ENCODE peak calls at places on chromosomes 4 and X, in five cellular contexts. T is CD4-positive, alpha-beta T cell; E is ovary; I is A549; H is prostate gland. G is an unnamed sample.

GRCh38 chrX:66046612-66047235 is 6.8 kb upstream of the VSIG4 start:
- DNase-seq in T (no peak), E (no peak), I (no peak), H (no peak), G (no peak)

GRCh38 chr4:179114615-179115014 is 1672.4 kb upstream of the AGA start:
- DNase-seq in T (no peak), E (no peak), I (no peak), H (no peak), G (no peak)

GRCh38 chr4:84389406-84389805 is 109.7 kb downstream of the NKX6-1 start:
- DNase-seq in T (no peak), E (no peak), I (no peak), H (no peak), G (no peak)

GRCh38 chrX:103398321-103398937 is 22.1 kb downstream of the BEX3 start:
- DNase-seq in T (no peak), E (no peak), I (peak; percentile 64), H (no peak), G (no peak)

GRCh38 chrX:130165181-130165702 is 399 bp downstream of the AIFM1 start:
- DNase-seq in T (no peak), E (no peak), I (no peak), H (no peak), G (no peak)

GRCh38 chr4:7165874-7166201 is 26.5 kb upstream of the SORCS2 start:
- DNase-seq in T (no peak), E (no peak), I (no peak), H (no peak), G (no peak)

GRCh38 chr4:86036729-86037128 is 323.1 kb downstream of the MAPK10 start:
- DNase-seq in T (no peak), E (no peak), I (no peak), H (no peak), G (no peak)

GRCh38 chr4:86898562-86898961 is 6.3 kb upstream of the C4orf36 start:
- DNase-seq in T (no peak), E (no peak), I (peak; percentile 37), H (no peak), G (no peak)

GRCh38 chrX:139759637-139760036 is 51.7 kb upstream of the MCF2 start:
- DNase-seq in T (no peak), E (no peak), I (peak; percentile 24), H (no peak), G (no peak)

GRCh38 chr4:136713140-136713539 is 819.2 kb downstream of the PCDH18 start:
- DNase-seq in T (no peak), E (no peak), I (no peak), H (no peak), G (no peak)

GRCh38 chr4:182874158-182874855 is 42.9 kb downstream of the DCTD start:
- DNase-seq in T (no peak), E (no peak), I (no peak), H (no peak), G (no peak)

GRCh38 chr4:105551968-105552746 is at the start of gene ARHGEF38:
- DNase-seq in T (no peak), E (no peak), I (peak; percentile 10), H (peak; percentile 79), G (no peak)

GRCh38 chr4:153497091-153497531 is 31.0 kb downstream of the TMEM131L start:
- DNase-seq in T (peak; percentile 45), E (no peak), I (peak; percentile 3), H (no peak), G (no peak)

GRCh38 chrX:7698248-7698647 is 144.7 kb upstream of the VCX start:
- DNase-seq in T (no peak), E (no peak), I (no peak), H (no peak), G (no peak)

GRCh38 chr4:108651068-108651794 is 832 bp downstream of the OSTC start:
- DNase-seq in T (no peak), E (no peak), I (peak; percentile 7), H (no peak), G (no peak)

GRCh38 chr4:22881416-22881815 is 188.7 kb downstream of the GBA3 start:
- DNase-seq in T (no peak), E (no peak), I (no peak), H (no peak), G (no peak)

GRCh38 chr4:188767496-188767895 is 628.3 kb downstream of the TRIML1 start:
- DNase-seq in T (no peak), E (no peak), I (no peak), H (no peak), G (no peak)

DNA sequence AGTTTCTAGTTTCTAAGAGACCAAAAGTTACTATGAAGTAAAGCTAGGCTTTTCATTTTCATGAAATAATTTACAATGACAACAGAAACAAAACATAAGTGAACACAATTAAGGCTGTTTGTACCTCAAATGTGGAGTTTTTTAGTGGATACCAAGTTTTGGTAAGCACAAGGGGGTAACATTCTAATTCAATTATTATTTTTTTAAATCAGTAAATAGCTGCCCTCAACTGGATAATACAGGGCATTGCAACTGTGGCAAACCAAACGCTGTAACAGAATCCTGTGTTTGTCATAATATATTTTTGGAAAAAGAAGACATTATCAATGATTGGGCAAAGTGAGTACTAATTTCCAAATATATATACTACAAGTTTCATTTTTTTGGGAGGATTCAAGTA is 150.3 kb downstream of the FBXW7 start:
- DNase-seq in T (no peak), E (no peak), I (no peak), H (no peak), G (no peak)
- TF ChIP-seq CTCF in T (peak; percentile 72), E (peak; percentile 26), I (peak; percentile 54), H (peak; percentile 51), G (peak; percentile 12)

DNA sequence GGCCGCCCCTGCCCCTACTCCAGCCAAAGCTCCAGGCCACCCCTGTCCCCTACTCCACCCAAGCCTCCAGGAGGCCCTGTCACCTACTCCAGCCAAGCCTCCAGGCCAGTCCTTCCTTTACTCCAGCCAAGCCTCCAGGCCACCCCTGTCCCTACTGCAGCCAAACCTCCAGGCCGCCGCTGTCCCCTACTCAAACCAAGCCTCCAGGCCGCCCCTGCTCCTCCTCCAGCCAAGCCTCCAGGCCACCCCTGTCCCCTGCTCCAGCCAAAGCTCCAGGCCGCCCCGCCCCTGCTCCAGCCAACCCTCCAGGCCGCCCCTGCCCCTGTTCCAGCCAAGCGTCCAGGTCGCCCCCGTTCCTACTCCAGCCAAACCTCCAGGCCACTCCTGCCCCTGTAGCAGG is 5.1 kb upstream of the ASMT start:
- DNase-seq in T (no peak), E (no peak), I (no peak), H (no peak), G (no peak)
- H3K9me3 ChIP-seq in T (no peaks in the 10 kb centered on the region), E (no peaks in the 10 kb centered on the region), I (no peaks in the 10 kb centered on the region), H (no peaks in the 10 kb centered on the region), G (no peaks in the 10 kb centered on the region)

GRCh38 chrX:115595049-115595448 is 34.1 kb downstream of the PLS3 start:
- DNase-seq in T (no peak), E (no peak), I (no peak), H (no peak), G (no peak)
- H3K27ac ChIP-seq in T (no peak overlapping the region), E (no peak overlapping the region), I (no peak overlapping the region), H (no peak overlapping the region), G (peak overlapping the region; percentile 84)

GRCh38 chrX:47568656-47569295 is 7.8 kb downstream of the ARAF start:
- DNase-seq in T (peak; percentile 17), E (no peak), I (peak; percentile 48), H (no peak), G (no peak)
- TF ChIP-seq CTCF in T (peak; percentile 37), E (no peak), I (no peak), H (no peak), G (peak; percentile 12)

GRCh38 chr4:142660728-142661127 is 185.4 kb downstream of the INPP4B start:
- DNase-seq in T (no peak), E (no peak), I (no peak), H (no peak), G (no peak)

GRCh38 chr4:142656178-142656577 is 189.9 kb downstream of the INPP4B start:
- DNase-seq in T (peak; percentile 8), E (no peak), I (peak; percentile 30), H (no peak), G (no peak)
- H3K9me3 ChIP-seq in T (peaks cover 74% of the 10 kb centered on the region), E (peaks cover 8% of the 10 kb centered on the region), I (peaks cover 37% of the 10 kb centered on the region), H (no peaks in the 10 kb centered on the region), G (peaks cover 69% of the 10 kb centered on the region)

GRCh38 chr4:140776551-140776950 is 20.4 kb upstream of the TBC1D9 start:
- DNase-seq in T (no peak), E (no peak), I (no peak), H (no peak), G (no peak)
- H3K27ac ChIP-seq in T (no peak overlapping the region), E (no peak overlapping the region), I (no peak overlapping the region), H (no peak overlapping the region), G (no peak overlapping the region)

GRCh38 chr4:150818129-150818528 is 197.0 kb downstream of the LRBA start:
- DNase-seq in T (no peak), E (no peak), I (no peak), H (no peak), G (no peak)

GRCh38 chr4:150816491-150816890 is 198.6 kb downstream of the LRBA start:
- DNase-seq in T (no peak), E (no peak), I (no peak), H (no peak), G (no peak)

GRCh38 chr4:150820409-150820808 is 194.7 kb downstream of the LRBA start:
- DNase-seq in T (no peak), E (no peak), I (no peak), H (no peak), G (no peak)

GRCh38 chr4:150817017-150817416 is 198.1 kb downstream of the LRBA start:
- DNase-seq in T (no peak), E (no peak), I (no peak), H (no peak), G (no peak)

GRCh38 chr4:150818661-150819060 is 196.4 kb downstream of the LRBA start:
- DNase-seq in T (no peak), E (no peak), I (no peak), H (no peak), G (no peak)
- TF ChIP-seq CTCF in T (no peak), E (no peak), I (no peak), H (no peak), G (no peak)

GRCh38 chrX:525134-525533 is 105.5 kb upstream of the SHOX start:
- DNase-seq in T (no peak), E (no peak), I (no peak), H (no peak), G (no peak)
- H3K9me3 ChIP-seq in T (peaks cover 5% of the 10 kb centered on the region), E (no peaks in the 10 kb centered on the region), I (peaks cover 13% of the 10 kb centered on the region), H (no peaks in the 10 kb centered on the region), G (no peaks in the 10 kb centered on the region)

GRCh38 chr4:120850048-120850599 is 72.4 kb downstream of the PRDM5 start:
- DNase-seq in T (no peak), E (no peak), I (no peak), H (no peak), G (no peak)
- H3K27ac ChIP-seq in T (no peak overlapping the region), E (no peak overlapping the region), I (no peak overlapping the region), H (no peak overlapping the region), G (no peak overlapping the region)

GRCh38 chr4:102344955-102345794 is at the start of gene SLC39A8:
- DNase-seq in T (peak; percentile 78), E (peak; percentile 89), I (peak; percentile 89), H (peak; percentile 82), G (peak; percentile 46)

GRCh38 chr4:102343964-102344519 is 1.2 kb downstream of the SLC39A8 start:
- DNase-seq in T (no peak), E (no peak), I (no peak), H (peak; percentile 50), G (no peak)

GRCh38 chr4:102348701-102349100 is 3.4 kb upstream of the SLC39A8 start:
- DNase-seq in T (no peak), E (no peak), I (no peak), H (no peak), G (no peak)

GRCh38 chr4:102344520-102344954 is 745 bp downstream of the SLC39A8 start:
- DNase-seq in T (peak; percentile 52), E (peak; percentile 74), I (peak; percentile 57), H (peak; percentile 28), G (peak; percentile 20)

GRCh38 chr4:102345795-102346100 is 466 bp upstream of the SLC39A8 start:
- DNase-seq in T (no peak), E (no peak), I (no peak), H (peak; percentile 6), G (no peak)
- TF ChIP-seq CTCF in T (no peak), E (no peak), I (no peak), H (no peak), G (no peak)